ENCODE peak calls at places on chromosome 19, in seven cellular contexts. K, N, M, I, W, Z and E are unnamed samples.
A peak's percentile ranks its signal among the peaks of the same experiment; 100 is the strongest.

GRCh38 chr19:6066661-6067646 is 43.3 kb downstream of the RFX2 start:
- DNase-seq in Z (peak; percentile 56), I (no peak), K (peak; percentile 99), N (peak; percentile 92), W (peak; percentile 93), M (peak; percentile 94), E (peak; percentile 85)

GRCh38 chr19:9584073-9584833 is at the start of gene ZNF121:
- DNase-seq in Z (peak; percentile 56), W (peak; percentile 86), I (peak; percentile 90), M (peak; percentile 82), N (peak; percentile 90), K (peak; percentile 90), E (peak; percentile 86)

GRCh38 chr19:4852484-4852883 is 15.0 kb downstream of the PLIN3 start:
- DNase-seq in K (no peak), W (no peak), M (no peak), Z (no peak), N (no peak), I (no peak), E (no peak)

GRCh38 chr19:19171821-19172532 is 1.9 kb upstream of the MEF2B start:
- DNase-seq in N (no peak), W (no peak), K (no peak), M (no peak), I (peak; percentile 73), Z (no peak), E (peak; percentile 83)

GRCh38 chr19:35462476-35462953 is 14.5 kb downstream of the FFAR2 start:
- DNase-seq in I (peak; percentile 83), N (no peak), K (no peak), M (no peak), W (no peak), Z (peak; percentile 53), E (no peak)

GRCh38 chr19:19230999-19231398 is 19.2 kb downstream of the NCAN start:
- DNase-seq in M (no peak), Z (no peak), W (no peak), N (no peak), I (no peak), K (no peak), E (no peak)

GRCh38 chr19:2424686-2425621 is 2.4 kb downstream of the TIMM13 start:
- DNase-seq in N (peak; percentile 66), W (peak; percentile 43), Z (no peak), M (no peak), K (peak; percentile 67), I (no peak), E (peak; percentile 79)

GRCh38 chr19:44706506-44707236 is 7.7 kb downstream of the CEACAM16 start:
- DNase-seq in Z (no peak), I (no peak), N (no peak), M (no peak), W (no peak), K (no peak), E (no peak)

GRCh38 chr19:35544110-35544802 is 1.2 kb upstream of the TMEM147 start:
- DNase-seq in Z (no peak), W (no peak), K (no peak), I (no peak), M (no peak), N (no peak), E (no peak)

GRCh38 chr19:42088471-42089190 is 12.7 kb downstream of the ZNF574 start:
- DNase-seq in M (no peak), Z (no peak), W (no peak), I (no peak), N (no peak), K (no peak), E (peak; percentile 48)

GRCh38 chr19:12749938-12750521 is 1.6 kb upstream of the BEST2 start:
- DNase-seq in I (no peak), N (peak; percentile 64), K (no peak), W (no peak), M (no peak), Z (no peak), E (no peak)

GRCh38 chr19:41928754-41929535 is 696 bp upstream of the ERFL start:
- DNase-seq in N (no peak), M (no peak), I (peak; percentile 62), W (no peak), K (no peak), Z (no peak), E (no peak)

GRCh38 chr19:18194554-18195238 is 1.7 kb downstream of the MPV17L2 start:
- DNase-seq in I (peak; percentile 66), N (peak; percentile 33), K (no peak), M (peak; percentile 74), Z (no peak), W (no peak), E (peak; percentile 66)

GRCh38 chr19:17886515-17886914 is 14.8 kb downstream of the SLC5A5 start:
- DNase-seq in Z (no peak), W (no peak), K (no peak), I (no peak), N (no peak), M (no peak), E (no peak)

GRCh38 chr19:2517881-2518601 is 42.1 kb downstream of the GADD45B start:
- DNase-seq in I (no peak), M (no peak), N (no peak), Z (no peak), K (no peak), W (no peak), E (no peak)

GRCh38 chr19:13417054-13417453 is 89.2 kb downstream of the CACNA1A start:
- DNase-seq in N (peak; percentile 23), M (no peak), W (peak; percentile 18), K (peak; percentile 58), Z (no peak), I (peak; percentile 45), E (no peak)

GRCh38 chr19:5424192-5424973 is 30.8 kb upstream of the ZNRF4 start:
- DNase-seq in I (no peak), K (no peak), M (no peak), Z (no peak), W (no peak), N (no peak), E (no peak)

GRCh38 chr19:42099336-42099925 is 23.5 kb downstream of the ZNF574 start:
- DNase-seq in W (no peak), N (no peak), M (no peak), Z (no peak), K (no peak), I (no peak), E (no peak)

GRCh38 chr19:55482967-55483671 is 1.9 kb upstream of the NAT14 start:
- DNase-seq in N (no peak), W (no peak), K (peak; percentile 22), Z (no peak), M (no peak), I (no peak), E (peak; percentile 53)

GRCh38 chr19:1045247-1045603 is 5.3 kb downstream of the ABCA7 start:
- DNase-seq in N (peak; percentile 66), I (peak; percentile 99), M (no peak), Z (peak; percentile 63), K (no peak), W (no peak), E (peak; percentile 64)

GRCh38 chr19:53910170-53910518 is 1.1 kb downstream of the CACNG7 start:
- DNase-seq in N (no peak), I (no peak), W (no peak), Z (no peak), M (no peak), K (no peak), E (peak; percentile 17)

GRCh38 chr19:1591421-1592022 is 1.1 kb downstream of the MBD3 start:
- DNase-seq in M (no peak), N (no peak), K (no peak), W (no peak), I (peak; percentile 37), Z (no peak), E (no peak)

GRCh38 chr19:36041831-36042230 is 9.2 kb upstream of the CLIP3 start:
- DNase-seq in K (no peak), N (peak; percentile 9), W (no peak), Z (no peak), M (peak; percentile 37), I (no peak), E (no peak)

GRCh38 chr19:15297416-15298224 is 34.7 kb downstream of the BRD4 start:
- DNase-seq in I (peak; percentile 75), K (no peak), Z (no peak), N (peak; percentile 47), W (no peak), M (no peak), E (no peak)

GRCh38 chr19:29404951-29405727 is 120.7 kb upstream of the VSTM2B start:
- DNase-seq in M (peak; percentile 70), K (peak; percentile 33), I (no peak), Z (no peak), N (peak; percentile 1), W (no peak), E (no peak)

GRCh38 chr19:2575734-2576481 is 100.0 kb downstream of the GADD45B start:
- DNase-seq in I (no peak), Z (no peak), K (peak; percentile 91), W (peak; percentile 90), N (no peak), M (peak; percentile 80), E (peak; percentile 92)

GRCh38 chr19:4705413-4706131 is 18.1 kb downstream of the DPP9 start:
- DNase-seq in Z (no peak), N (no peak), K (peak; percentile 81), I (no peak), M (no peak), W (peak; percentile 64), E (no peak)

GRCh38 chr19:39160889-39161672 is 35.5 kb downstream of the PAK4 start:
- DNase-seq in W (no peak), N (peak; percentile 42), K (no peak), I (no peak), M (no peak), Z (no peak), E (no peak)
- H3K27ac ChIP-seq in W (no peak overlapping the region), N (peak overlapping the region; percentile 76), K (peak overlapping the region; percentile 61), I (no peak overlapping the region), M (no peak overlapping the region), Z (no peak overlapping the region), E (no peak overlapping the region)

GRCh38 chr19:47313754-47314133 is 4.1 kb downstream of the C5AR1 start:
- DNase-seq in K (no peak), M (no peak), N (no peak), W (no peak), I (no peak), Z (no peak), E (no peak)
- H3K4me1 ChIP-seq in K (peaks cover 54% of the 10 kb centered on the region), M (no peaks in the 10 kb centered on the region), N (peaks cover 3% of the 10 kb centered on the region), W (no peaks in the 10 kb centered on the region), I (no peaks in the 10 kb centered on the region), Z (no peaks in the 10 kb centered on the region), E (no peaks in the 10 kb centered on the region)

GRCh38 chr19:33304760-33305647 is 2.7 kb upstream of the CEBPA start:
- DNase-seq in N (no peak), M (no peak), Z (no peak), K (no peak), I (peak; percentile 14), W (no peak), E (no peak)
- H3K27ac ChIP-seq in N (no peak overlapping the region), M (peak overlapping the region; percentile 87), Z (no peak overlapping the region), K (no peak overlapping the region), I (no peak overlapping the region), W (no peak overlapping the region), E (peak overlapping the region; percentile 91)

GRCh38 chr19:52139291-52140076 is at the start of gene ZNF616:
- DNase-seq in N (peak; percentile 96), M (peak; percentile 98), Z (peak; percentile 95), I (peak; percentile 95), K (peak; percentile 97), W (peak; percentile 98), E (peak; percentile 98)

GRCh38 chr19:52142001-52142595 is 2.4 kb upstream of the ZNF616 start:
- DNase-seq in I (no peak), Z (no peak), K (no peak), M (no peak), N (peak; percentile 61), W (no peak), E (no peak)

GRCh38 chr19:52140077-52140710 is 456 bp upstream of the ZNF616 start:
- DNase-seq in M (no peak), K (no peak), Z (no peak), I (no peak), N (no peak), W (no peak), E (no peak)

GRCh38 chr19:52138614-52139290 is 986 bp downstream of the ZNF616 start:
- DNase-seq in W (no peak), N (peak; percentile 29), Z (no peak), K (no peak), I (no peak), M (peak; percentile 16), E (no peak)
- H3K4me1 ChIP-seq in W (peaks cover 27% of the 10 kb centered on the region), N (peaks cover 7% of the 10 kb centered on the region), Z (peaks cover 11% of the 10 kb centered on the region), K (peaks cover 18% of the 10 kb centered on the region), I (peaks cover 15% of the 10 kb centered on the region), M (peaks cover 11% of the 10 kb centered on the region), E (peaks cover 17% of the 10 kb centered on the region)